ENCODE peak calls at places on chromosomes 5 and 9, in eight cellular contexts. K is CD8-positive, alpha-beta memory T cell; R is MM.1S; Q is upper lobe of left lung; U is mucosa of descending colon; F is neuronal stem cell; Z is adrenal gland; B is ovary. W is an unnamed sample.

GRCh38 chr5:127097288-127097687 is 24.0 kb upstream of the C5orf63 start:
- DNase-seq in K (no peak), R (no peak), Q (no peak), U (no peak), F (no peak), Z (no peak), B (no peak), W (no peak)

GRCh38 chr5:85452322-85453025 is 1067.8 kb upstream of the EDIL3 start:
- DNase-seq in K (no peak), R (no peak), Q (no peak), U (no peak), F (no peak), Z (no peak), B (no peak), W (no peak)

GRCh38 chr9:117649126-117649525 is 55.1 kb upstream of the TLR4 start:
- DNase-seq in K (no peak), R (no peak), Q (no peak), U (no peak), F (no peak), Z (no peak), B (no peak), W (no peak)

GRCh38 chr9:125758986-125759811 is 12.0 kb downstream of the PBX3 start:
- DNase-seq in K (no peak), R (no peak), Q (peak; percentile 49), U (no peak), F (no peak), Z (no peak), B (no peak), W (no peak)

GRCh38 chr5:143986567-143987242 is 174.7 kb downstream of the HMHB1 start:
- DNase-seq in K (no peak), R (no peak), Q (no peak), U (no peak), F (no peak), Z (no peak), B (no peak), W (peak; percentile 43)

GRCh38 chr9:16515879-16516289 is 354.6 kb downstream of the BNC2 start:
- DNase-seq in K (no peak), R (no peak), Q (no peak), U (no peak), F (no peak), Z (no peak), B (peak; percentile 48), W (no peak)

GRCh38 chr5:151157426-151158286 is at the start of gene ANXA6:
- DNase-seq in K (peak; percentile 59), R (peak; percentile 73), Q (peak; percentile 94), U (peak; percentile 80), F (peak; percentile 78), Z (peak; percentile 86), B (peak; percentile 81), W (no peak)

GRCh38 chr5:91266184-91266705 is 116.9 kb downstream of the ARRDC3 start:
- DNase-seq in K (no peak), R (peak; percentile 84), Q (no peak), U (no peak), F (no peak), Z (no peak), B (no peak), W (no peak)

GRCh38 chr5:127343866-127344265 is 53.3 kb downstream of the MEGF10 start:
- DNase-seq in K (no peak), R (no peak), Q (no peak), U (no peak), F (no peak), Z (no peak), B (no peak), W (no peak)

GRCh38 chr5:129906177-129906887 is 2.1 kb downstream of the CHSY3 start:
- DNase-seq in K (no peak), R (no peak), Q (no peak), U (no peak), F (peak; percentile 14), Z (no peak), B (no peak), W (no peak)

GRCh38 chr9:121674952-121675351 is 23.5 kb downstream of the DAB2IP start:
- DNase-seq in K (no peak), R (no peak), Q (no peak), U (no peak), F (no peak), Z (no peak), B (no peak), W (no peak)

GRCh38 chr9:130874783-130875182 is 21.8 kb downstream of the QRFP start:
- DNase-seq in K (no peak), R (no peak), Q (no peak), U (no peak), F (no peak), Z (no peak), B (no peak), W (no peak)

GRCh38 chr5:129770034-129770433 is 22.1 kb downstream of the MINAR2 start:
- DNase-seq in K (no peak), R (no peak), Q (no peak), U (no peak), F (no peak), Z (no peak), B (no peak), W (no peak)

GRCh38 chr9:120718328-120718727 is 4.1 kb upstream of the MEGF9 start:
- DNase-seq in K (no peak), R (no peak), Q (no peak), U (no peak), F (no peak), Z (no peak), B (no peak), W (no peak)

DNA sequence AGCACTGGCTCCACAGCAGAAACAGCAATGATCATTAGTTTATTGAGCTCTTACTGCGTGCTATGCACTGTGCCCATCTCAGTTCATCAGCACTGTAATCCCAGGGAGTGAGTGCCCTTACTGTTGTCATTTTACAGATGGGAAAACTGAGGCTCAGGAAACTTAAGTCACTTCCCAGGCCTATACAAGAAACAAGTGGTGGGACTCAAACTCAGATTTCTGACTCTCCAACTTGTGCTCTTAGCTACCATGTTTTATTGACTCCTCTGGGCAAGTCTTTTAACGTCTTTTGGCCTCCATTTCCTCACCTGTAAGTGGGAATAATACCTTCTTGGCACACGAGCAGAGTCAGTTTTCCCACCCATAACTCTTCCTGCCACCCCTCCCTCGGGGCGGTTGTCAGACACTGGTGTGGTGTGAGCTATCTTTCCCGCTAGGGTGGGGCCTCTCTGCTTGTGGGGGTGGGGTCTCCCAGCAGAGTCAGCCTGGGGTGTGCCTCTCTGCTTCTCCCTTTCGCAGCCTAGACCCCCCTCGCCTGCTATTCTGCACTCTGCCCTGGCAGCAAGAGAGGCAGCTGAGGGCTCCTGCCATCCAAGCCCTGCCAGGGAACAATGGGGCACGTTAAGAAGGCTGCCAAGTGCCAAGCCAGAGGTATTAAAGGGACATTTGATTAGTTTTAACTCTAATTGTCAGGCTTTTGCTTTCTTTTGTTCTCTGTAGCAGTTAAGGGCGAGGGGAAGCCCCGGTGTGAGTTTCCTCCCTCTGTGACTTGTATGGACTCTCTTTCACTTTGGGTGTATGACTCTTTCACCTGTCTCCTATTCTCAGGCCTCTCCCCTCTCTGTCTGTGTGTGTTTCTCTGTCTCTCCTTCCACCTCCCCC is 12.1 kb downstream of the GALNT10 start:
- DNase-seq in K (no peak), R (peak; percentile 77), Q (no peak), U (peak; percentile 53), F (no peak), Z (no peak), B (no peak), W (no peak)
- H3K4me3 ChIP-seq in K (peak overlapping the region; percentile 36), R (peak overlapping the region; percentile 37), Q (no peak overlapping the region), U (no peak overlapping the region), F (no peak overlapping the region), Z (no peak overlapping the region), B (no peak overlapping the region), W (no peak overlapping the region)

GRCh38 chr5:2752059-2752874 is 790 bp upstream of the IRX2 start:
- DNase-seq in K (no peak), R (no peak), Q (peak; percentile 78), U (no peak), F (no peak), Z (no peak), B (no peak), W (no peak)

GRCh38 chr5:2752875-2753435 is 1.5 kb upstream of the IRX2 start:
- DNase-seq in K (no peak), R (no peak), Q (no peak), U (no peak), F (no peak), Z (no peak), B (no peak), W (no peak)

GRCh38 chr5:2750758-2751464 is 566 bp downstream of the IRX2 start:
- DNase-seq in K (no peak), R (no peak), Q (no peak), U (no peak), F (no peak), Z (no peak), B (no peak), W (no peak)

GRCh38 chr5:2750026-2750757 is 1.3 kb downstream of the IRX2 start:
- DNase-seq in K (no peak), R (no peak), Q (no peak), U (no peak), F (no peak), Z (no peak), B (no peak), W (no peak)

GRCh38 chr5:2751592-2752021 is at the start of gene IRX2:
- DNase-seq in K (no peak), R (no peak), Q (peak; percentile 92), U (peak; percentile 67), F (peak; percentile 94), Z (peak; percentile 49), B (no peak), W (peak; percentile 55)
- H3K4me3 ChIP-seq in K (no peak within 1 kb of the TSS), R (no peak within 1 kb of the TSS), Q (peak within 1 kb of the TSS; percentile 57), U (no peak within 1 kb of the TSS), F (peak within 1 kb of the TSS; percentile 94), Z (no peak within 1 kb of the TSS), B (no peak within 1 kb of the TSS), W (peak within 1 kb of the TSS; percentile 48)

DNA sequence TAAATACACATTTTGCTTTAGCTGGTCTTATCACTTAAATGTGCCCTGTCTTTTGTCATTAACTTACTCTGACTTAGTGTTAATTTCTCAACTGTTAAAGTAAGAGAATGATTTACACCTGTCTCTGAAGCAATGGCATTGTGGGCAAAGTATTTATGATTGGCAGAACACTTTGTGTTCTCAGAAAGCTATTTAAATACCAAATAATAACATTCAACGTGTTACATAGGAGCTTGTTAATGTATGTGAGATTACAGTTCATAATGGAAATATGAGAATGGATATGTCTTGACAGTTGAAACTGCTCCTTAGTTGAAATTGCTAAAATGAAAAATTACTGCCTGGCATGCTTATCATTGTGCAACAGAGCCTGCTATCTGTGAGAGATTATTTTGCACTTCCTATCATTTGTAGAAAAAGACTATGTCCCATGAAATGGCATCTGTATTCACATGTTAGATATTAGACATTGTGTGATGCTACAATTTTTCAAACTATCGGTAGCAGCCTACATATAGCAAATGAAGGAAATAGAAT is 46.1 kb downstream of the PRR16 start:
- DNase-seq in K (no peak), R (no peak), Q (no peak), U (no peak), F (no peak), Z (no peak), B (no peak), W (no peak)
- H3K4me3 ChIP-seq in K (no peak overlapping the region), R (no peak overlapping the region), Q (no peak overlapping the region), U (no peak overlapping the region), F (no peak overlapping the region), Z (no peak overlapping the region), B (no peak overlapping the region), W (no peak overlapping the region)

GRCh38 chr5:37506722-37507121 is 127.6 kb downstream of the WDR70 start:
- DNase-seq in K (no peak), R (no peak), Q (no peak), U (no peak), F (no peak), Z (no peak), B (no peak), W (no peak)
- H3K4me3 ChIP-seq in K (no peak overlapping the region), R (no peak overlapping the region), Q (no peak overlapping the region), U (no peak overlapping the region), F (no peak overlapping the region), Z (no peak overlapping the region), B (no peak overlapping the region), W (no peak overlapping the region)

GRCh38 chr5:142098275-142098674 is 10.3 kb upstream of the NDFIP1 start:
- DNase-seq in K (no peak), R (no peak), Q (no peak), U (no peak), F (no peak), Z (no peak), B (no peak), W (no peak)
- H3K4me3 ChIP-seq in K (no peak overlapping the region), R (no peak overlapping the region), Q (no peak overlapping the region), U (no peak overlapping the region), F (no peak overlapping the region), Z (no peak overlapping the region), B (no peak overlapping the region), W (no peak overlapping the region)